ENCODE peak calls at places on chromosomes 11 and 22, in four cellular contexts. V is stimulated activated CD4-positive, alpha-beta T cell treated with anti-CD3 and anti-CD28 coated beads, Interleukin-1b, Interleukin-23, amount 100 ng/mL, for 48 hours; T is Ammon's horn; F is fibroblast of the conjunctiva. N is an unnamed sample.

GRCh38 chr11:92227954-92228935 is 3.6 kb downstream of the FAT3 start:
- DNase-seq in V (no peak), F (no peak), T (peak; percentile 22), N (peak; percentile 14)

GRCh38 chr11:47731466-47731865 is 16.3 kb upstream of the AGBL2 start:
- DNase-seq in F (no peak), T (no peak), V (no peak), N (no peak)

GRCh38 chr11:78339483-78339882 is 78.1 kb downstream of the GAB2 start:
- DNase-seq in V (no peak), F (no peak), T (peak; percentile 24), N (no peak)

GRCh38 chr22:29780781-29781676 is 13.9 kb downstream of the UQCR10 start:
- DNase-seq in F (peak; percentile 66), V (no peak), T (peak; percentile 76), N (peak; percentile 34)

GRCh38 chr11:61783717-61784505 is 8.5 kb downstream of the TMEM258 start:
- DNase-seq in F (no peak), V (no peak), T (no peak), N (no peak)

GRCh38 chr22:24683671-24684070 is 80.7 kb downstream of the GGT1 start:
- DNase-seq in T (no peak), V (no peak), F (no peak), N (no peak)

GRCh38 chr22:24953294-24954113 is 988 bp downstream of the KIAA1671 start:
- DNase-seq in T (no peak), V (no peak), F (no peak), N (peak; percentile 39)

GRCh38 chr11:77619576-77620198 is 17.9 kb downstream of the CLNS1A start:
- DNase-seq in V (no peak), F (peak; percentile 20), T (peak; percentile 43), N (peak; percentile 69)

GRCh38 chr22:45290410-45290936 is 5.7 kb downstream of the UPK3A start:
- DNase-seq in F (no peak), T (no peak), V (no peak), N (peak; percentile 88)

GRCh38 chr11:462107-462890 is 12.2 kb downstream of the PTDSS2 start:
- DNase-seq in F (no peak), T (no peak), V (no peak), N (no peak)

GRCh38 chr11:66157182-66157864 is 87.3 kb downstream of the PACS1 start:
- DNase-seq in T (no peak), F (no peak), V (no peak), N (no peak)

GRCh38 chr22:26672060-26672471 is 14.7 kb downstream of the MIAT start:
- DNase-seq in V (no peak), T (no peak), F (no peak), N (no peak)

GRCh38 chr11:59264736-59265135 is 52.0 kb upstream of the MPEG1 start:
- DNase-seq in V (no peak), T (no peak), F (no peak), N (no peak)

GRCh38 chr11:2206291-2206690 is 34.7 kb upstream of the TH start:
- DNase-seq in F (no peak), T (no peak), V (no peak), N (no peak)

N was measured in left kidney.